ENCODE peak calls at places on chromosomes 12 and 14, in nine cellular contexts. Q is tibial nerve, F is SK-N-SH, H is Caco-2, C is heart right ventricle, Z is retinal pigment epithelial cell, N is IMR-90, T is AG10803, W is mammary epithelial cell. E is an unnamed sample.
A peak's percentile ranks its signal among the peaks of the same experiment; 100 is the strongest.

GRCh38 chr14:29900609-29901350 is 26.9 kb downstream of the PRKD1 start:
- DNase-seq in Z (no peak), N (no peak), C (no peak), Q (no peak), T (no peak), H (no peak), F (no peak), W (no peak), E (no peak)

GRCh38 chr14:47278233-47278842 is 397.1 kb downstream of the MDGA2 start:
- DNase-seq in T (no peak), W (peak; percentile 1), F (peak; percentile 20), N (no peak), H (peak; percentile 47), Q (peak; percentile 24), Z (no peak), C (peak; percentile 10), E (peak; percentile 36)

GRCh38 chr14:68020999-68021663 is 201.6 kb downstream of the RAD51B start:
- DNase-seq in C (no peak), N (no peak), Q (no peak), F (no peak), Z (no peak), W (no peak), H (no peak), T (no peak), E (no peak)

GRCh38 chr12:93870020-93870795 is 193.0 kb downstream of the CRADD start:
- DNase-seq in H (no peak), F (no peak), W (no peak), T (no peak), Q (no peak), N (no peak), C (no peak), Z (no peak), E (no peak)

GRCh38 chr14:63603749-63604277 is 37.9 kb downstream of the WDR89 start:
- DNase-seq in F (no peak), H (no peak), Z (no peak), N (no peak), T (no peak), W (no peak), Q (no peak), C (no peak), E (no peak)

GRCh38 chr14:47511829-47512228 is 163.6 kb downstream of the MDGA2 start:
- DNase-seq in Z (no peak), H (no peak), W (no peak), Q (no peak), C (no peak), N (no peak), F (no peak), T (no peak), E (no peak)

GRCh38 chr14:32657081-32657480 is 281.6 kb upstream of the NPAS3 start:
- DNase-seq in Z (peak; percentile 43), N (peak; percentile 61), H (no peak), F (no peak), Q (peak; percentile 46), W (peak; percentile 62), C (peak; percentile 22), T (peak; percentile 68), E (peak; percentile 80)

GRCh38 chr12:122166422-122167327 is 7.3 kb downstream of the IL31 start:
- DNase-seq in T (no peak), H (no peak), Z (no peak), N (no peak), F (no peak), C (no peak), W (no peak), Q (no peak), E (no peak)

GRCh38 chr14:59020382-59020781 is 168.1 kb upstream of the DAAM1 start:
- DNase-seq in N (peak; percentile 46), Q (peak; percentile 31), C (no peak), F (peak; percentile 8), H (no peak), T (peak; percentile 23), Z (peak; percentile 4), W (peak; percentile 20), E (peak; percentile 57)

GRCh38 chr14:32252030-32252670 is 49.1 kb upstream of the RNU6-8 start:
- DNase-seq in Q (peak; percentile 63), Z (peak; percentile 46), W (peak; percentile 56), N (peak; percentile 75), H (peak; percentile 65), T (peak; percentile 72), C (peak; percentile 69), F (peak; percentile 76), E (peak; percentile 84)

GRCh38 chr12:53561590-53561953 is 54.3 kb upstream of the NPFF start:
- DNase-seq in T (peak; percentile 91), H (no peak), F (no peak), W (peak; percentile 81), C (no peak), Z (peak; percentile 42), N (peak; percentile 92), Q (no peak), E (peak; percentile 92)

GRCh38 chr12:54455760-54456469 is 17.5 kb downstream of the GTSF1 start:
- DNase-seq in W (no peak), C (no peak), N (no peak), Q (no peak), H (no peak), F (no peak), T (no peak), Z (no peak), E (no peak)

GRCh38 chr14:75578099-75578785 is at the start of gene FLVCR2:
- DNase-seq in W (peak; percentile 54), Z (no peak), Q (peak; percentile 80), T (peak; percentile 43), C (peak; percentile 80), N (peak; percentile 49), F (peak; percentile 83), H (peak; percentile 84), E (peak; percentile 75)

GRCh38 chr14:35897616-35898111 is 71.5 kb downstream of the BRMS1L start:
- DNase-seq in Q (no peak), F (no peak), C (no peak), T (no peak), N (no peak), W (no peak), Z (no peak), H (no peak), E (no peak)

GRCh38 chr14:54503476-54503875 is 6.2 kb upstream of the CGRRF1 start:
- DNase-seq in N (peak; percentile 47), Q (no peak), H (no peak), T (peak; percentile 67), F (no peak), Z (peak; percentile 2), C (no peak), W (peak; percentile 38), E (peak; percentile 69)

GRCh38 chr12:74732801-74733200 is 195.2 kb downstream of the ATXN7L3B start:
- DNase-seq in T (no peak), Z (no peak), H (no peak), F (no peak), W (no peak), C (no peak), Q (no peak), N (no peak), E (no peak)

GRCh38 chr12:22042981-22043669 is 2.9 kb upstream of the CMAS start:
- DNase-seq in T (peak; percentile 58), W (peak; percentile 66), C (no peak), Q (no peak), N (peak; percentile 85), H (no peak), F (no peak), Z (no peak), E (peak; percentile 79)

GRCh38 chr12:94779520-94779919 is 129.2 kb upstream of the TMCC3 start:
- DNase-seq in T (peak; percentile 90), F (no peak), C (no peak), N (peak; percentile 26), H (no peak), Z (no peak), W (peak; percentile 68), Q (no peak), E (peak; percentile 65)

GRCh38 chr12:12812605-12813119 is 484 bp upstream of the DDX47 start:
- DNase-seq in Q (no peak), H (no peak), T (no peak), N (no peak), Z (no peak), C (no peak), W (no peak), F (no peak), E (no peak)

GRCh38 chr14:83491091-83491490 is 1957.4 kb upstream of the SEL1L start:
- DNase-seq in N (no peak), H (no peak), C (no peak), Q (no peak), T (no peak), W (no peak), Z (no peak), F (no peak), E (no peak)

GRCh38 chr12:62966990-62967506 is 32.1 kb upstream of the PPM1H start:
- DNase-seq in Z (peak; percentile 44), C (no peak), N (no peak), T (no peak), H (no peak), W (no peak), Q (no peak), F (no peak), E (no peak)

GRCh38 chr14:99657645-99658155 is 12.8 kb downstream of the HHIPL1 start:
- DNase-seq in Q (no peak), Z (no peak), H (no peak), N (no peak), C (no peak), W (no peak), T (no peak), F (no peak), E (no peak)

GRCh38 chr14:69626132-69626500 is 14.7 kb downstream of the SUSD6 start:
- DNase-seq in T (no peak), Q (no peak), F (no peak), N (no peak), H (no peak), W (no peak), Z (no peak), C (no peak), E (no peak)
- H3K4me3 ChIP-seq in T (no peak overlapping the region), Q (no peak overlapping the region), F (no peak overlapping the region), N (no peak overlapping the region), H (no peak overlapping the region), W (no peak overlapping the region), Z (no peak overlapping the region), C (no peak overlapping the region), E (no peak overlapping the region)

GRCh38 chr12:129886541-129886940 is 17.3 kb downstream of the TMEM132D start:
- DNase-seq in H (no peak), Q (no peak), N (no peak), W (no peak), C (no peak), F (no peak), Z (no peak), T (no peak), E (no peak)
- TF ChIP-seq CTCF in H (no peak), Q (no peak), N (no peak), W (no peak), C (no peak), F (no peak), Z (no peak), T (no peak), E (no peak)

DNA sequence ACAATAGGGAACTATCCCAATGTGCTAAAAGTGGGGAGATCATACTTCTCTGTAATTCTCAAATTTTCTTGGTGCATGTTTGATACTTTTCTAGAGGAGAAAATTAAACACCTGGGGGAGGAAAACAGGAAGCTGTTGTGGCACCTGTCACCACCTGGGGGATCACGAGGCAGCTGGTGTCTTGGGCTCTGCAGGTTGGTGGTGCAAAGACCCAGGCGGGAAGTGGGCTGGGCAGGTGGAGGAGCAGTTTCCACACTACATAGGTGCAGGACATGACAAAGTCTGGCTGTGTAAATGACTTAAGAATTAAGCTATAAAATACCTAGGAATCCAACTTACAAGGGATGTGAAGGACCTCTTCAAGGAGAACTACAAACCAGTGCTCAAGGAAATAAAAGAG is 23.2 kb downstream of the PEX5 start:
- DNase-seq in N (no peak), H (no peak), Z (no peak), F (no peak), W (no peak), C (no peak), Q (no peak), T (no peak), E (no peak)
- H3K4me3 ChIP-seq in N (no peak overlapping the region), H (no peak overlapping the region), Z (no peak overlapping the region), F (no peak overlapping the region), W (no peak overlapping the region), C (no peak overlapping the region), Q (no peak overlapping the region), T (no peak overlapping the region), E (no peak overlapping the region)

GRCh38 chr12:3752741-3753486 is at the start of gene CRACR2A:
- DNase-seq in Z (peak; percentile 13), N (peak; percentile 31), Q (peak; percentile 18), F (peak; percentile 90), H (peak; percentile 84), W (no peak), C (peak; percentile 62), T (peak; percentile 66), E (peak; percentile 62)
- TF ChIP-seq CTCF in Z (peak; percentile 50), N (peak; percentile 55), Q (peak; percentile 21), F (peak; percentile 33), H (peak; percentile 85), W (peak; percentile 18), C (peak; percentile 65), T (peak; percentile 41), E (peak; percentile 15)

E was measured in fibroblast of pulmonary artery.